ENCODE peak calls at places on chromosomes 13 and 19, in four cellular contexts. L, V, D and G are unnamed samples.

GRCh38 chr13:50127017-50127725 is 111.9 kb downstream of the KCNRG start:
- DNase-seq in L (peak), V (no peak), D (peak), G (peak)

GRCh38 chr19:7849631-7850428 is 19.8 kb downstream of the EVI5L start:
- DNase-seq in L (no peak), V (no peak), D (no peak), G (no peak)

GRCh38 chr13:85170372-85170771 is 628.8 kb downstream of the SLITRK6 start:
- DNase-seq in L (no peak), V (peak), D (no peak), G (no peak)

GRCh38 chr19:49019242-49019932 is 2.5 kb upstream of the LHB start:
- DNase-seq in L (peak), V (peak), D (peak), G (peak)

GRCh38 chr13:101514695-101515275 is 62.3 kb downstream of the ITGBL1 start:
- DNase-seq in L (peak), V (peak), D (no peak), G (no peak)

GRCh38 chr13:111853146-111853545 is 213.8 kb upstream of the SOX1 start:
- DNase-seq in L (no peak), V (no peak), D (no peak), G (no peak)

GRCh38 chr13:80881495-80882482 is 540.9 kb upstream of the SPRY2 start:
- DNase-seq in L (no peak), V (no peak), D (no peak), G (no peak)

GRCh38 chr13:32031025-32031814 is at the start of gene FRY:
- DNase-seq in L (peak), V (peak), D (peak), G (peak)

GRCh38 chr19:16435238-16435911 is 36.4 kb downstream of the EPS15L1 start:
- DNase-seq in L (no peak), V (no peak), D (no peak), G (no peak)

GRCh38 chr19:50490991-50491472 is 14.4 kb upstream of the GARIN5A start:
- DNase-seq in L (no peak), V (no peak), D (no peak), G (no peak)

GRCh38 chr13:99403458-99403971 is 96.3 kb upstream of the GPR183 start:
- DNase-seq in L (no peak), V (no peak), D (no peak), G (no peak)

GRCh38 chr13:44197791-44198770 is 175.5 kb upstream of the SERP2 start:
- DNase-seq in L (no peak), V (no peak), D (no peak), G (no peak)

GRCh38 chr19:1308718-1309117 is 23.0 kb downstream of the EFNA2 start:
- DNase-seq in L (no peak), V (no peak), D (no peak), G (no peak)

GRCh38 chr13:32023698-32024097 is 7.9 kb upstream of the FRY start:
- DNase-seq in L (no peak), V (no peak), D (no peak), G (no peak)

GRCh38 chr13:41837668-41838067 is 123.2 kb downstream of the VWA8 start:
- DNase-seq in L (no peak), V (no peak), D (no peak), G (no peak)

GRCh38 chr13:89163081-89163480 is 1491.9 kb downstream of the SLITRK5 start:
- DNase-seq in L (no peak), V (no peak), D (no peak), G (no peak)

GRCh38 chr13:97250560-97250959 is 28.4 kb downstream of the MBNL2 start:
- DNase-seq in L (no peak), V (no peak), D (no peak), G (no peak)

GRCh38 chr13:62014299-62014698 is 598.6 kb upstream of the PCDH20 start:
- DNase-seq in L (peak), V (no peak), D (no peak), G (no peak)

DNA sequence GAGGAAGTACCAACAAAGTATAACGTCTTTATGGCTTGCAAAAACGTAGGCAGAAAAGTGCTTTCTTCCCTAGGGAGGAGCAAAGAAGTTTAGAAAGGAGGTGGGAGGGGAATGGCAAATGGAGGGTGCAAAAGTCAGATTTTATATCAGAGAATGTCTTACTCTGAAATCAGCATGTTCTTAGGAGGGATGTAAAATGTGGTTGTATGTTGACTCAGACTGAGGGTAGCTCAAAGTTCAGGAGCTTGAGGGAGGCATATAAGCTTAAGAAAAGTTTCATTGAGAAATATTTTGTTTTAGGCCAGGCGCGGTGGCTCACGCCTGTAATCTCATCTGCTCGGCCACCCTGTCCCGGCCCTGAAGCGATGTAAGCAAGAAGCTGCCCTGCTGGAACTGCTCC is 1.7 kb downstream of the ZNF90 start:
- DNase-seq in L (no peak), V (no peak), D (no peak), G (no peak)
- H3K4me3 ChIP-seq in L (peak), V (no peak), D (no peak), G (no peak)

GRCh38 chr19:33501957-33502356 is 19.6 kb downstream of the PEPD start:
- DNase-seq in L (no peak), V (no peak), D (no peak), G (no peak)

GRCh38 chr19:33500991-33501390 is 20.6 kb downstream of the PEPD start:
- DNase-seq in L (no peak), V (no peak), D (no peak), G (no peak)

GRCh38 chr19:33503791-33504444 is 17.7 kb downstream of the PEPD start:
- DNase-seq in L (no peak), V (no peak), D (no peak), G (no peak)

GRCh38 chr19:33502991-33503790 is 18.4 kb downstream of the PEPD start:
- DNase-seq in L (no peak), V (no peak), D (no peak), G (no peak)

GRCh38 chr19:33502521-33502920 is 19.1 kb downstream of the PEPD start:
- DNase-seq in L (no peak), V (no peak), D (no peak), G (no peak)
- H3K4me3 ChIP-seq in L (no peak), V (no peak), D (no peak), G (no peak)

DNA sequence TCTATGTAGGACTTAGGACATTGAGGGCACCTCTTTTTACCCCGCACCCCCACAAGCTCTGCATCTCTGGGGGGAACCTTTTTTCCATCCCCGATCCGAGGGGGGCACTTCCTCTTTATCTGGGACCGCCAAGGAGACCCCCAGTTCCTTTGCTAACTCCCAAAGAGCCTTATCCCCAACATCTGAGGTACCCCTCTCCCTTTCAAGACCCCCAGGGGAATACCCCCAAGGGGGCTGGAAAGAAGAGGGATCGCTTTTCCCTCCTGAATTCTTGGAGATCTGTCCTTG is 1.1 kb downstream of the TNFSF9 start:
- DNase-seq in L (no peak), V (no peak), D (no peak), G (no peak)
- H3K4me3 ChIP-seq in L (peak), V (no peak), D (no peak), G (peak)

GRCh38 chr19:289651-290538 is 1.3 kb downstream of the PLPP2 start:
- DNase-seq in L (peak), V (no peak), D (no peak), G (peak)

GRCh38 chr19:290539-291521 is at the start of gene PLPP2:
- DNase-seq in L (peak), V (no peak), D (no peak), G (no peak)

GRCh38 chr19:292951-293350 is 1.7 kb upstream of the PLPP2 start:
- DNase-seq in L (no peak), V (no peak), D (no peak), G (no peak)

GRCh38 chr19:292281-292884 is 1.2 kb upstream of the PLPP2 start:
- DNase-seq in L (no peak), V (no peak), D (no peak), G (no peak)

GRCh38 chr19:291561-292280 is 518 bp upstream of the PLPP2 start:
- DNase-seq in L (peak), V (no peak), D (no peak), G (no peak)
- H3K4me3 ChIP-seq in L (peak), V (peak), D (peak), G (no peak)

GRCh38 chr19:47309038-47309437 is 623 bp upstream of the C5AR1 start:
- DNase-seq in L (no peak), V (no peak), D (no peak), G (no peak)

GRCh38 chr19:47312366-47313006 is 2.8 kb downstream of the C5AR1 start:
- DNase-seq in L (no peak), V (no peak), D (no peak), G (no peak)

GRCh38 chr19:47309608-47310007 is at the start of gene C5AR1:
- DNase-seq in L (no peak), V (no peak), D (peak), G (no peak)

GRCh38 chr19:47310819-47311218 is 1.2 kb downstream of the C5AR1 start:
- DNase-seq in L (no peak), V (no peak), D (peak), G (no peak)

DNA sequence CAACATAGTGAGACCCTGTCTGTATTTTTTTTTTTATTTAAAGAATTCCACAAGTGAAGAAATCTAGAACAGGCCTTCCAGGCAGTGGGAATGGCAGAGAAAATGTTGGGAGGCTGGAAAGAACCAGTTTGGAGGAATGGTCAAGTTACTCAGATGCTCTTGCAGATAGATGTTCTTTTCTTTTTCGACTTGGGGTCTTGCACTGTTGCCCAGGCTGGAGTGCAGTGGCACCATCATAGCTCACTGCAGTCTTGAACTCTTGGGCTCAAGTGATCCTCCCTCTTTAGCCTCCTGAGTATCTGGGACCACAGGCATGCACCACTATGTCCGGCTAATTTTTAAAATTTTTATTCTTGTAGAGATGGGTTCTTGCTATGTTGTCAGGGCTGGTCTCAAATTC is 662 bp downstream of the C5AR1 start:
- DNase-seq in L (no peak), V (no peak), D (no peak), G (no peak)
- H3K4me3 ChIP-seq in L (no peak), V (no peak), D (peak), G (no peak)

GRCh38 chr19:15324791-15325519 is 7.4 kb downstream of the BRD4 start:
- DNase-seq in L (no peak), V (peak), D (peak), G (no peak)
- H3K4me3 ChIP-seq in L (no peak), V (no peak), D (no peak), G (no peak)